ENCODE peak calls at places on chromosomes 11 and 22, in six cellular contexts. One of them, this sample, is unnamed.
A peak's percentile ranks its signal among the peaks of the same experiment; 100 is the strongest.

GRCh38 chr22:48352086-48352911 is 1475.4 kb downstream of the BRD1 start:
- DNase-seq in NCI-H2227 treated with DMSO at 0.1 percent for 48 hours: no peak
- DNase-seq in GM23338: no peak
- DNase-seq in stimulated activated CD8-positive, alpha-beta memory T cell treated with anti-CD3 and anti-CD28 coated beads, Interleukin-15, amount 100 ng/mL, for 4 hours: no peak
- DNase-seq in HTR-8/SVneo: no peak
- DNase-seq in occipital lobe: no peak
- DNase-seq in this sample: no peak

GRCh38 chr11:9825315-9825714 is 161.4 kb downstream of the SWAP70 start:
- DNase-seq in NCI-H2227 treated with DMSO at 0.1 percent for 48 hours: no peak
- DNase-seq in GM23338: no peak
- DNase-seq in stimulated activated CD8-positive, alpha-beta memory T cell treated with anti-CD3 and anti-CD28 coated beads, Interleukin-15, amount 100 ng/mL, for 4 hours: no peak
- DNase-seq in HTR-8/SVneo: no peak
- DNase-seq in occipital lobe: no peak
- DNase-seq in this sample: no peak

GRCh38 chr11:86209806-86210657 is 34.5 kb upstream of the EED start:
- DNase-seq in NCI-H2227 treated with DMSO at 0.1 percent for 48 hours: no peak
- DNase-seq in GM23338: no peak
- DNase-seq in stimulated activated CD8-positive, alpha-beta memory T cell treated with anti-CD3 and anti-CD28 coated beads, Interleukin-15, amount 100 ng/mL, for 4 hours: no peak
- DNase-seq in HTR-8/SVneo: no peak
- DNase-seq in occipital lobe: no peak
- DNase-seq in this sample: no peak

GRCh38 chr22:48307941-48308340 is 1519.7 kb downstream of the BRD1 start:
- DNase-seq in NCI-H2227 treated with DMSO at 0.1 percent for 48 hours: no peak
- DNase-seq in GM23338: no peak
- DNase-seq in stimulated activated CD8-positive, alpha-beta memory T cell treated with anti-CD3 and anti-CD28 coated beads, Interleukin-15, amount 100 ng/mL, for 4 hours: no peak
- DNase-seq in HTR-8/SVneo: no peak
- DNase-seq in occipital lobe: no peak
- DNase-seq in this sample: no peak

GRCh38 chr11:117766576-117766975 is 30.4 kb downstream of the DSCAML1 start:
- DNase-seq in NCI-H2227 treated with DMSO at 0.1 percent for 48 hours: no peak
- DNase-seq in GM23338: no peak
- DNase-seq in stimulated activated CD8-positive, alpha-beta memory T cell treated with anti-CD3 and anti-CD28 coated beads, Interleukin-15, amount 100 ng/mL, for 4 hours: no peak
- DNase-seq in HTR-8/SVneo: no peak
- DNase-seq in occipital lobe: no peak
- DNase-seq in this sample: no peak

GRCh38 chr11:35114901-35115687 is 23.9 kb upstream of the CD44 start:
- DNase-seq in NCI-H2227 treated with DMSO at 0.1 percent for 48 hours: no peak
- DNase-seq in GM23338: no peak
- DNase-seq in stimulated activated CD8-positive, alpha-beta memory T cell treated with anti-CD3 and anti-CD28 coated beads, Interleukin-15, amount 100 ng/mL, for 4 hours: no peak
- DNase-seq in HTR-8/SVneo: no peak
- DNase-seq in occipital lobe: no peak
- DNase-seq in this sample: no peak

GRCh38 chr22:38756631-38757463 is 1.0 kb upstream of the SUN2 start:
- DNase-seq in NCI-H2227 treated with DMSO at 0.1 percent for 48 hours: no peak
- DNase-seq in GM23338: no peak
- DNase-seq in stimulated activated CD8-positive, alpha-beta memory T cell treated with anti-CD3 and anti-CD28 coated beads, Interleukin-15, amount 100 ng/mL, for 4 hours: no peak
- DNase-seq in HTR-8/SVneo: no peak
- DNase-seq in occipital lobe: no peak
- DNase-seq in this sample: peak; percentile 73

GRCh38 chr11:119573858-119574257 is 150.9 kb upstream of the THY1 start:
- DNase-seq in NCI-H2227 treated with DMSO at 0.1 percent for 48 hours: no peak
- DNase-seq in GM23338: no peak
- DNase-seq in stimulated activated CD8-positive, alpha-beta memory T cell treated with anti-CD3 and anti-CD28 coated beads, Interleukin-15, amount 100 ng/mL, for 4 hours: no peak
- DNase-seq in HTR-8/SVneo: no peak
- DNase-seq in occipital lobe: no peak
- DNase-seq in this sample: no peak

GRCh38 chr11:68956142-68956541 is 24.6 kb downstream of the MRGPRD start:
- DNase-seq in NCI-H2227 treated with DMSO at 0.1 percent for 48 hours: no peak
- DNase-seq in GM23338: peak; percentile 64
- DNase-seq in stimulated activated CD8-positive, alpha-beta memory T cell treated with anti-CD3 and anti-CD28 coated beads, Interleukin-15, amount 100 ng/mL, for 4 hours: no peak
- DNase-seq in HTR-8/SVneo: no peak
- DNase-seq in occipital lobe: no peak
- DNase-seq in this sample: no peak

GRCh38 chr11:60985991-60986915 is 14.8 kb downstream of the CD6 start:
- DNase-seq in NCI-H2227 treated with DMSO at 0.1 percent for 48 hours: no peak
- DNase-seq in GM23338: no peak
- DNase-seq in stimulated activated CD8-positive, alpha-beta memory T cell treated with anti-CD3 and anti-CD28 coated beads, Interleukin-15, amount 100 ng/mL, for 4 hours: peak; percentile 88
- DNase-seq in HTR-8/SVneo: no peak
- DNase-seq in occipital lobe: no peak
- DNase-seq in this sample: peak; percentile 62

GRCh38 chr11:108732395-108732794 is 67.5 kb downstream of the DDX10 start:
- DNase-seq in NCI-H2227 treated with DMSO at 0.1 percent for 48 hours: peak; percentile 15
- DNase-seq in GM23338: peak; percentile 8
- DNase-seq in stimulated activated CD8-positive, alpha-beta memory T cell treated with anti-CD3 and anti-CD28 coated beads, Interleukin-15, amount 100 ng/mL, for 4 hours: no peak
- DNase-seq in HTR-8/SVneo: no peak
- DNase-seq in occipital lobe: no peak
- DNase-seq in this sample: peak; percentile 20

GRCh38 chr22:40046126-40046525 is 51.4 kb downstream of the FAM83F start:
- DNase-seq in NCI-H2227 treated with DMSO at 0.1 percent for 48 hours: no peak
- DNase-seq in GM23338: no peak
- DNase-seq in stimulated activated CD8-positive, alpha-beta memory T cell treated with anti-CD3 and anti-CD28 coated beads, Interleukin-15, amount 100 ng/mL, for 4 hours: no peak
- DNase-seq in HTR-8/SVneo: no peak
- DNase-seq in occipital lobe: no peak
- DNase-seq in this sample: no peak